ENCODE peak calls at places on chromosomes 12 and 14, in nine cellular contexts. F is PC-3, K is uterus, G is A549, X is psoas muscle, H is heart right ventricle, V is AG04450, Q is NT2/D1, D is small intestine. O is an unnamed sample. For H3K9me3, the result is how much of the 10 kb centered on the place peaks cover.

GRCh38 chr12:47112679-47113078 is 32.9 kb upstream of the AMIGO2 start:
- DNase-seq in G (no peak), H (no peak), Q (no peak), D (no peak), F (no peak), X (no peak), K (no peak), V (no peak), O (no peak)

GRCh38 chr12:3330976-3331375 is 160.0 kb upstream of the PRMT8 start:
- DNase-seq in F (no peak), Q (no peak), H (no peak), X (no peak), G (no peak), K (no peak), D (no peak), V (no peak), O (no peak)

GRCh38 chr14:94681300-94682060 is 69.3 kb downstream of the SERPINA3 start:
- DNase-seq in K (no peak), Q (peak), V (no peak), X (no peak), G (peak), H (no peak), D (peak), F (peak), O (peak)

GRCh38 chr12:112962561-112962960 is 15.8 kb upstream of the OAS2 start:
- DNase-seq in D (no peak), Q (no peak), H (no peak), K (no peak), G (no peak), V (no peak), X (no peak), F (no peak), O (no peak)

GRCh38 chr12:24380122-24380521 is 430.7 kb upstream of the SOX5 start:
- DNase-seq in X (no peak), V (no peak), K (no peak), H (no peak), G (no peak), Q (peak), D (no peak), F (no peak), O (no peak)

GRCh38 chr12:117151195-117152031 is 38.9 kb downstream of the FBXO21 start:
- DNase-seq in D (peak), G (peak), F (peak), X (peak), H (peak), V (no peak), Q (peak), K (peak), O (peak)

GRCh38 chr14:56351861-56352260 is 227.7 kb upstream of the TMEM260 start:
- DNase-seq in Q (no peak), K (no peak), D (no peak), F (peak), H (no peak), X (no peak), G (no peak), V (peak), O (no peak)

GRCh38 chr12:49260165-49260564 is 4.7 kb upstream of the TUBA1C start:
- DNase-seq in F (peak), K (no peak), G (no peak), V (no peak), H (no peak), X (no peak), Q (no peak), D (no peak), O (no peak)

GRCh38 chr12:64780531-64781373 is 21.5 kb upstream of the GNS start:
- DNase-seq in D (peak), K (peak), Q (no peak), X (peak), G (peak), F (peak), V (no peak), H (peak), O (no peak)

GRCh38 chr14:103884854-103885253 is 37.5 kb upstream of the PPP1R13B start:
- DNase-seq in X (no peak), G (no peak), D (no peak), F (no peak), H (no peak), V (no peak), Q (no peak), K (no peak), O (no peak)

GRCh38 chr14:75022655-75023054 is 19.9 kb downstream of the EIF2B2 start:
- DNase-seq in G (peak), Q (no peak), K (no peak), V (no peak), H (peak), X (peak), D (no peak), F (peak), O (no peak)

GRCh38 chr12:101076940-101077351 is 133.1 kb downstream of the SLC5A8 start:
- DNase-seq in K (no peak), V (no peak), Q (no peak), F (no peak), G (no peak), D (no peak), X (no peak), H (no peak), O (peak)

GRCh38 chr14:94439453-94440057 is 13.0 kb downstream of the SERPINA11 start:
- DNase-seq in D (no peak), G (no peak), Q (no peak), F (no peak), V (no peak), X (no peak), K (no peak), H (no peak), O (no peak)

GRCh38 chr12:127620956-127621355 is 646.0 kb upstream of the TMEM132C start:
- DNase-seq in F (no peak), H (no peak), X (no peak), Q (no peak), K (no peak), D (no peak), G (no peak), V (no peak), O (no peak)

GRCh38 chr12:10618338-10618987 is 5.1 kb upstream of the MAGOHB start:
- DNase-seq in D (no peak), F (peak), Q (no peak), X (no peak), V (peak), G (no peak), K (no peak), H (no peak), O (peak)

GRCh38 chr14:52944267-52944666 is 6.6 kb downstream of the FERMT2 start:
- DNase-seq in V (no peak), K (no peak), D (no peak), X (no peak), Q (no peak), G (no peak), H (no peak), F (no peak), O (no peak)

GRCh38 chr14:58749066-58749669 is 111.4 kb downstream of the DACT1 start:
- DNase-seq in K (no peak), F (peak), H (no peak), G (peak), X (no peak), V (peak), Q (no peak), D (peak), O (peak)

GRCh38 chr14:91919814-91920213 is 27.7 kb downstream of the FBLN5 start:
- DNase-seq in V (no peak), D (no peak), X (peak), F (no peak), G (no peak), Q (no peak), H (peak), K (peak), O (no peak)

GRCh38 chr14:92397140-92397815 is 74.3 kb downstream of the SLC24A4 start:
- DNase-seq in G (peak), Q (no peak), K (no peak), F (peak), D (no peak), X (no peak), H (no peak), V (no peak), O (peak)

GRCh38 chr12:116390656-116391335 is 113.3 kb upstream of the MED13L start:
- DNase-seq in F (peak), G (no peak), V (no peak), K (no peak), Q (no peak), D (no peak), H (no peak), X (no peak), O (no peak)

GRCh38 chr14:34138175-34138574 is 187.3 kb upstream of the EGLN3 start:
- DNase-seq in K (no peak), Q (no peak), X (no peak), F (no peak), V (no peak), D (no peak), G (no peak), H (no peak), O (no peak)

GRCh38 chr14:63287661-63288483 is 30.9 kb downstream of the GPHB5 start:
- DNase-seq in Q (no peak), V (peak), G (no peak), F (no peak), X (no peak), D (no peak), K (no peak), H (no peak), O (no peak)

GRCh38 chr14:100524933-100525243 is 62.3 kb downstream of the BEGAIN start:
- DNase-seq in X (peak), V (no peak), Q (no peak), D (no peak), G (peak), H (peak), F (no peak), K (peak), O (peak)

GRCh38 chr14:71714225-71714624 is 218.0 kb upstream of the RGS6 start:
- DNase-seq in K (no peak), Q (no peak), X (no peak), F (peak), V (no peak), G (no peak), H (no peak), D (no peak), O (no peak)

GRCh38 chr12:72307229-72307628 is 35.1 kb downstream of the TRHDE start:
- DNase-seq in G (no peak), Q (no peak), F (no peak), X (no peak), D (no peak), K (no peak), V (no peak), H (no peak), O (no peak)

GRCh38 chr14:22319526-22320352 is 269.3 kb downstream of the DAD1 start:
- DNase-seq in K (peak), Q (peak), D (peak), H (peak), F (peak), V (no peak), X (no peak), G (peak), O (peak)

GRCh38 chr12:118345355-118345754 is 27.4 kb downstream of the TAOK3 start:
- DNase-seq in H (no peak), V (no peak), Q (no peak), F (no peak), G (no peak), K (no peak), X (no peak), D (no peak), O (no peak)

GRCh38 chr14:82398313-82398712 is 864.7 kb upstream of the SEL1L start:
- DNase-seq in K (no peak), Q (no peak), F (no peak), D (no peak), X (no peak), G (no peak), V (no peak), H (no peak), O (no peak)

GRCh38 chr14:21087294-21088091 is 11.0 kb downstream of the ZNF219 start:
- DNase-seq in G (no peak), D (peak), X (no peak), H (no peak), V (no peak), F (peak), Q (no peak), K (no peak), O (peak)

GRCh38 chr14:105482486-105483110 is 4.1 kb upstream of the CRIP1 start:
- DNase-seq in Q (no peak), X (no peak), G (no peak), D (no peak), F (no peak), H (no peak), V (no peak), K (no peak), O (no peak)

GRCh38 chr12:53789570-53789969 is 37.8 kb upstream of the CISTR start:
- DNase-seq in Q (no peak), X (no peak), V (no peak), G (no peak), D (no peak), F (no peak), H (no peak), K (no peak), O (no peak)

DNA sequence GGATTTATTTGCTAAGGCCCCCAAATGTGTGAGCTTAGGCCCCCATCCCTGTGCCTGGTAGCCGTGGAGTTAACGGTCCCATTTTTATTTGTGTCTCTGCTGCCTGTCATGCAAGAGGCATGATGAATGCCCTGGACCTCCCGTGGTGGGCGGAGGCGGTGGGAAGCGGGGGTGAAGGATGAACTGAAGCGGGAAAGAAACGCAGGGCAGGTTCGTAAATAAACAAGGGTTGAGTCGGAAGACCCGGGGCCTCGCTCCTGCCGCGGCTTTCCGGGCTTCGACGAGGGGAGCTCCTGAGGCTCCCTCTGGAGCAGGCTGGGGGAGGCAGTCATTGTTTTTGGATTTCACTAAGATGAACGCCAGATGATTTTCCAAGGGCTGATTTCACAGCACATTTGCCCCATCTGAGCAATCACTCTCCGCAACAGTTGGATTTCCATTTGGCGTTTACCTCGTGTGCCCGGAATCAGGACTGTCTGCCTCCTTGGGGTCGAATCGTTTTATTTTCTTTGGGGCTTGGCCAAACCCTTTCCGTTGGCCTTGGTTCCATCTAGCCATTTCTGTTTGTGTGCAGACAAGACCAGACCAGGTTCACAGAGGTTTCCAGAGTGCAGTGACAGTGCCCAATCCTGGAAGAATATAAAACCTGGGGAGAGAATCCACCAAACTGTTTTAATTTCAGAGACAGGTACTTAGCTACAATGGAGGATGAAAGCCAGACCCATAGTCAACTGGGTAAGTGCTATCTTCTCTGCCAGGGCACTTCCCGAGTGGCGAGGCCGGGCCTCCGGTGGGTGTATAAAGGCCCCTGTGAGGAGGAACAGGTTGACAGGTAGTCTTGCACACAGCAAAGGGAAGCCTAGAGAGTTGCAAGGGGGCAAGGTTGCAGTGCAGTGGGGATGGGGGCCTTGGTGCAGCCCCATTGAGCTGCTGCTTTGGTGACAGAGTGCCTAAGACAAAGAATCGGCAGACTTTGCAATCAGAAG is 130.4 kb downstream of the SLC38A6 start:
- DNase-seq in X (no peak), V (no peak), H (no peak), K (no peak), Q (no peak), F (no peak), G (no peak), D (no peak), O (peak)
- H3K4me3 ChIP-seq in X (peak), V (no peak), H (no peak), K (no peak), Q (no peak), F (no peak), G (no peak), D (no peak), O (no peak)

GRCh38 chr14:79082883-79083282 is 912.7 kb downstream of the NRXN3 start:
- DNase-seq in G (no peak), D (no peak), K (no peak), F (no peak), H (no peak), Q (no peak), V (no peak), X (no peak), O (no peak)

GRCh38 chr14:79080040-79080439 is 909.9 kb downstream of the NRXN3 start:
- DNase-seq in D (no peak), F (no peak), H (no peak), V (no peak), G (no peak), X (no peak), K (no peak), Q (no peak), O (no peak)

GRCh38 chr14:79090781-79091180 is 920.6 kb downstream of the NRXN3 start:
- DNase-seq in D (no peak), G (no peak), X (no peak), H (no peak), Q (no peak), V (no peak), F (no peak), K (no peak), O (no peak)

DNA sequence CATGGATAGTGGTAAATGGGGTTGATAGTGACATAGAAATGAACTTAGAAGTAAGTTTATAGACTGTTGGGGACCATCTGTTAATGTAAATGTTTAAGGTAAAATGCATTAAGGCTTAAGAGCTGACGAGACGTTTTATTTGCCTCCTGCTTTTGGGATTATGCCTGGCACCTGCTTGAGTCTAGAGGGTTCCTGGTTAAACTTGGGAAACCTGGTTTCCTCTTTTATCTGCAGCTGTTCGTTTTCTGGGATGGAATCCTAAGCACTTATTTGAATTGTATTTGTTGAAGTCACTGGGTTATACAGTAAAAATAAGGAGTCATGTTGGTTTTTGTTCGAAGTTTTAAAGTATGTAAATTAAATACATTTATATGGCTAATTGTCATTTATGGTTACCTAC is 914.7 kb downstream of the NRXN3 start:
- DNase-seq in Q (no peak), V (no peak), F (no peak), D (no peak), K (no peak), X (no peak), G (no peak), H (no peak), O (no peak)
- H3K9me3 ChIP-seq in Q (under half), V (under half), F (under half), D (under half), K (under half), X (under half), G (under half), H (under half), O (under half)

GRCh38 chr14:77653473-77653872 is 37.0 kb upstream of the SPTLC2 start:
- DNase-seq in X (no peak), D (no peak), Q (no peak), K (no peak), G (no peak), H (no peak), F (no peak), V (no peak), O (no peak)
- H3K4me3 ChIP-seq in X (no peak), D (no peak), Q (no peak), K (no peak), G (no peak), H (no peak), F (no peak), V (no peak), O (no peak)

DNA sequence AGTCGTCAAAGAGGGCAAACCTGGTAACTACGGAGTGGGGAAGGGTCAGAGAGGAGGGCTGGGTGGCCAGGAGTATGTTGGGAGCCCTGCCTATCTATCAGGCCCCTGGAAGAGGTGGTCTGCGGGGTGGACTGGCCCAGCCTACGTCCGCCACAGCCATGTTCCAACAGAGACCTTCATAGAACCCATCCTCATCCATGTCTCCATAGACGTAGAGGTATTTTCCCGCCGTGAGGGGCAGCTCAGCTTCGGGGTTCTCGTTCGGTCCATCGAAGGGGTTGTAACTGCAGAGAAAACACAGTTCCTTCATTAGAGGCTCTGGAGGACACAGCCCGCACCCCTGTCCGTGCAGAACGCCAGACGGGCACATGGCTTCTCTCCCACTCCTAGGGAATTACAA is 107.3 kb downstream of the PIWIL1 start:
- DNase-seq in G (no peak), D (no peak), V (no peak), X (no peak), F (no peak), K (no peak), H (no peak), Q (no peak), O (no peak)
- H3K9me3 ChIP-seq in G (under half), D (under half), V (half or more), X (under half), F (under half), K (under half), H (under half), Q (under half), O (under half)

GRCh38 chr12:57740656-57741412 is 2.3 kb upstream of the AGAP2 start:
- DNase-seq in Q (no peak), G (no peak), K (no peak), F (no peak), H (no peak), X (no peak), D (peak), V (no peak), O (no peak)
- H3K4me3 ChIP-seq in Q (no peak), G (no peak), K (no peak), F (no peak), H (peak), X (no peak), D (peak), V (no peak), O (no peak)

DNA sequence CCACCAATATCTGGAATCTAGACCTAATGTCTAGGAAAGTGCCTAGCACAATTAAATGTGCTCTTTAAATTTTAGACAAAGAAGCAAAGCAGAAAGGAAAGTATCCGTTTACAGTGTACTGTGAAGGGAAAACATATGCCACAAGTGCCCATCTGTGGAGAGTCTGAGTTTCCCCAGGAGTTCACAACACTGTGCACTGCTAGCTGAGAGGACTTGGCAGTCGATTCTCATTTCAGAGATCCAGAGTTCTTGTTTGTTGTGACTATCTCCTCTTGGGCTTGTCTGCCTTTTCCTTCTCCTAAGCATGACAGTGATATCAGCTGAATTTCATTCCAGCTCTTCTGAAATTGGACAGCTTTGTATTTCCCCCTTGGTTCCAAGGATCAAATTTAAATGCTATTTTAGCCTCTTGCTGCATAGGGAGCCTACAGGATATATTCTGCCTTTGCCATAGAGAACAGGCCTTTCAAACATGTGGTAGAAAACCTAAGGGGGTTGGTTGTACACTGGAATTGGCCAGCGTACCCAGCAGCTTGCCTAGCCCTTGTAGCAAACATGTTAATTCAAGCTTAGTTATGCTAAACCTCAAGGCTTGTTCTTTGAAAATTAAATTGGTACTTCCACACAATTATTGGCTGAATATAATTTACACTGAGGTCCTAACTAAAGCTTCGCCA is 259.1 kb upstream of the NOVA1 start:
- DNase-seq in K (no peak), X (no peak), F (no peak), Q (no peak), G (no peak), V (no peak), H (no peak), D (no peak), O (no peak)
- H3K9me3 ChIP-seq in K (under half), X (under half), F (under half), Q (under half), G (under half), V (under half), H (under half), D (under half), O (under half)